ENCODE peak calls at places on chromosomes 12 and 14, in eight cellular contexts. One of them, this sample, is unnamed. For H3K9me3, the result is how much of the 10 kb centered on the place peaks cover.

GRCh38 chr12:104957388-104958008 is 592 bp downstream of the SLC41A2 start:
- DNase-seq in Karpas-422: no peak
- DNase-seq in neuronal stem cell: no peak
- DNase-seq in HCT116: no peak
- DNase-seq in heart left ventricle: no peak
- DNase-seq in tibial nerve: no peak
- DNase-seq in suprapubic skin: peak
- DNase-seq in uterus: no peak
- DNase-seq in this sample: peak

GRCh38 chr12:52020126-52020525 is 13.4 kb downstream of the TAMALIN start:
- DNase-seq in HCT116: no peak
- DNase-seq in tibial nerve: no peak
- DNase-seq in heart left ventricle: no peak
- DNase-seq in Karpas-422: no peak
- DNase-seq in suprapubic skin: no peak
- DNase-seq in neuronal stem cell: no peak
- DNase-seq in uterus: no peak
- DNase-seq in this sample: no peak

GRCh38 chr12:125329239-125330238 is 264.3 kb downstream of the AACS start:
- DNase-seq in tibial nerve: no peak
- DNase-seq in HCT116: no peak
- DNase-seq in neuronal stem cell: peak
- DNase-seq in Karpas-422: no peak
- DNase-seq in uterus: no peak
- DNase-seq in heart left ventricle: no peak
- DNase-seq in suprapubic skin: no peak
- DNase-seq in this sample: no peak

GRCh38 chr12:76948895-76949294 is 70.1 kb upstream of the CSRP2 start:
- DNase-seq in neuronal stem cell: no peak
- DNase-seq in suprapubic skin: no peak
- DNase-seq in HCT116: no peak
- DNase-seq in heart left ventricle: no peak
- DNase-seq in uterus: no peak
- DNase-seq in Karpas-422: no peak
- DNase-seq in tibial nerve: no peak
- DNase-seq in this sample: no peak

GRCh38 chr12:126811401-126811800 is 1455.6 kb upstream of the TMEM132C start:
- DNase-seq in Karpas-422: no peak
- DNase-seq in neuronal stem cell: no peak
- DNase-seq in HCT116: no peak
- DNase-seq in tibial nerve: no peak
- DNase-seq in suprapubic skin: no peak
- DNase-seq in uterus: no peak
- DNase-seq in heart left ventricle: no peak
- DNase-seq in this sample: no peak

GRCh38 chr12:105928436-105928835 is 210.3 kb downstream of the NUAK1 start:
- DNase-seq in uterus: no peak
- DNase-seq in tibial nerve: no peak
- DNase-seq in HCT116: no peak
- DNase-seq in Karpas-422: no peak
- DNase-seq in neuronal stem cell: no peak
- DNase-seq in heart left ventricle: no peak
- DNase-seq in suprapubic skin: no peak
- DNase-seq in this sample: no peak

GRCh38 chr12:639988-640387 is 23.3 kb downstream of the NINJ2 start:
- DNase-seq in heart left ventricle: no peak
- DNase-seq in suprapubic skin: peak
- DNase-seq in uterus: no peak
- DNase-seq in neuronal stem cell: no peak
- DNase-seq in Karpas-422: no peak
- DNase-seq in tibial nerve: no peak
- DNase-seq in HCT116: no peak
- DNase-seq in this sample: no peak

GRCh38 chr14:99793213-99794155 is at the start of gene EML1:
- DNase-seq in Karpas-422: peak
- DNase-seq in neuronal stem cell: peak
- DNase-seq in heart left ventricle: peak
- DNase-seq in uterus: peak
- DNase-seq in tibial nerve: peak
- DNase-seq in suprapubic skin: peak
- DNase-seq in HCT116: peak
- DNase-seq in this sample: peak

GRCh38 chr14:93269341-93270068 is 62.4 kb downstream of the UBR7 start:
- DNase-seq in HCT116: no peak
- DNase-seq in Karpas-422: no peak
- DNase-seq in heart left ventricle: no peak
- DNase-seq in tibial nerve: no peak
- DNase-seq in uterus: no peak
- DNase-seq in neuronal stem cell: no peak
- DNase-seq in suprapubic skin: no peak
- DNase-seq in this sample: no peak

GRCh38 chr14:67999693-68000384 is 180.3 kb downstream of the RAD51B start:
- DNase-seq in suprapubic skin: no peak
- DNase-seq in uterus: no peak
- DNase-seq in heart left ventricle: no peak
- DNase-seq in neuronal stem cell: no peak
- DNase-seq in Karpas-422: no peak
- DNase-seq in tibial nerve: no peak
- DNase-seq in HCT116: peak
- DNase-seq in this sample: no peak

GRCh38 chr12:93582351-93582750 is 9.9 kb downstream of the SOCS2 start:
- DNase-seq in Karpas-422: no peak
- DNase-seq in tibial nerve: no peak
- DNase-seq in HCT116: no peak
- DNase-seq in suprapubic skin: no peak
- DNase-seq in heart left ventricle: no peak
- DNase-seq in neuronal stem cell: no peak
- DNase-seq in uterus: no peak
- DNase-seq in this sample: no peak

GRCh38 chr12:65827827-65828231 is 3.5 kb downstream of the HMGA2 start:
- DNase-seq in neuronal stem cell: no peak
- DNase-seq in HCT116: no peak
- DNase-seq in uterus: no peak
- DNase-seq in tibial nerve: no peak
- DNase-seq in heart left ventricle: no peak
- DNase-seq in suprapubic skin: no peak
- DNase-seq in Karpas-422: no peak
- DNase-seq in this sample: no peak

GRCh38 chr12:126353604-126354003 is 1288.4 kb downstream of the AACS start:
- DNase-seq in tibial nerve: no peak
- DNase-seq in heart left ventricle: no peak
- DNase-seq in uterus: no peak
- DNase-seq in HCT116: no peak
- DNase-seq in Karpas-422: no peak
- DNase-seq in neuronal stem cell: no peak
- DNase-seq in suprapubic skin: no peak
- DNase-seq in this sample: no peak

GRCh38 chr14:94748667-94749347 is 21.1 kb downstream of the GSC start:
- DNase-seq in Karpas-422: peak
- DNase-seq in heart left ventricle: no peak
- DNase-seq in uterus: no peak
- DNase-seq in suprapubic skin: no peak
- DNase-seq in neuronal stem cell: no peak
- DNase-seq in HCT116: peak
- DNase-seq in tibial nerve: no peak
- DNase-seq in this sample: no peak

GRCh38 chr12:30959110-30959710 is 32.7 kb downstream of the TSPAN11 start:
- DNase-seq in heart left ventricle: no peak
- DNase-seq in tibial nerve: no peak
- DNase-seq in uterus: no peak
- DNase-seq in neuronal stem cell: no peak
- DNase-seq in HCT116: no peak
- DNase-seq in Karpas-422: no peak
- DNase-seq in suprapubic skin: no peak
- DNase-seq in this sample: no peak

DNA sequence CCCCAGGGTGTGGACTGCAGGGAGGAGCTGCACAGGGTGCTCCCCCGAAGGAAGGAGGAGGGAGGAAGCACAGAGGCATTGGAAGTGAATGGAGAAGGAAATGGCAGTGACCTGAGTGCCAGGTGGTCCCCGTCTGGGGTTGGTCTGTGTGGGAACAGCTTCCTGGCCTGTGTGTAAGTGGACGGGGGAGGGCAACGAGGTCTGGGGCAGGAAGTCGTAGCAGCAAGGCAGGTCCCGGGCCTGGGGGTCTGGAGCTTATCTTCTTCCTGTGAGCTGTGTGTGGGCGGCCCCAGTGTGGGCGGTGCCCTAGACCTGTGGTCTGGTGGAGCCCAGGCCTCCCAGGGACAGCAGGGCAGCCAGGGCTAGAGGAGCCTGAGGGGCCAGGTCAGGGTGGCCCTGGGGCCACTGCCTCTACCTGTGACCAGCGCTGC is 382.1 kb downstream of the TMEM121 start:
- DNase-seq in neuronal stem cell: no peak
- DNase-seq in uterus: no peak
- DNase-seq in HCT116: no peak
- DNase-seq in Karpas-422: no peak
- DNase-seq in suprapubic skin: no peak
- DNase-seq in heart left ventricle: no peak
- DNase-seq in tibial nerve: no peak
- DNase-seq in this sample: no peak
- H3K9me3 ChIP-seq in neuronal stem cell: under half
- H3K9me3 ChIP-seq in uterus: under half
- H3K9me3 ChIP-seq in HCT116: under half
- H3K9me3 ChIP-seq in Karpas-422: under half
- H3K9me3 ChIP-seq in suprapubic skin: under half
- H3K9me3 ChIP-seq in heart left ventricle: under half
- H3K9me3 ChIP-seq in tibial nerve: under half
- H3K9me3 ChIP-seq in this sample: under half

DNA sequence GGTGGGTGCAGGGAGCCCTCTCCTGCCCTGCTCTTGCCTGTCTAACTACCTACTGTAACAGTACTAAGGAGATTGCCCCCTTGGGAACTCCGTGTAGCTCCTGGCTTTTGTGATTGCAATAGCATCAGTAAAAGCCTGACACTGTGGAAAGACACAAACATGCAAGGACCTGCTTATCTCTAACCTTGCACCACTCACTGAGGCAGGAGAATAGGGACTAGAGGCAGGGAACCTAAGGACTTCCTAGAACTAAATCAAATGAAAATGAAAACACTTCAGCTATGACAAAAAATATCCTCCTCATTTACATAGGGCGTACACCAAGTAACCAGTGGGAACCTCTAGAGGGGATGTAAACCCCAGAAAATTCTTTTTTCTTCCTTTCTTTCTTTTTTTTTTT is 28.5 kb downstream of the TUBA1A start:
- DNase-seq in uterus: no peak
- DNase-seq in suprapubic skin: no peak
- DNase-seq in tibial nerve: no peak
- DNase-seq in heart left ventricle: no peak
- DNase-seq in Karpas-422: peak
- DNase-seq in neuronal stem cell: no peak
- DNase-seq in HCT116: no peak
- DNase-seq in this sample: no peak
- H3K9me3 ChIP-seq in uterus: under half
- H3K9me3 ChIP-seq in suprapubic skin: under half
- H3K9me3 ChIP-seq in tibial nerve: under half
- H3K9me3 ChIP-seq in heart left ventricle: under half
- H3K9me3 ChIP-seq in Karpas-422: under half
- H3K9me3 ChIP-seq in neuronal stem cell: under half
- H3K9me3 ChIP-seq in HCT116: under half
- H3K9me3 ChIP-seq in this sample: under half

DNA sequence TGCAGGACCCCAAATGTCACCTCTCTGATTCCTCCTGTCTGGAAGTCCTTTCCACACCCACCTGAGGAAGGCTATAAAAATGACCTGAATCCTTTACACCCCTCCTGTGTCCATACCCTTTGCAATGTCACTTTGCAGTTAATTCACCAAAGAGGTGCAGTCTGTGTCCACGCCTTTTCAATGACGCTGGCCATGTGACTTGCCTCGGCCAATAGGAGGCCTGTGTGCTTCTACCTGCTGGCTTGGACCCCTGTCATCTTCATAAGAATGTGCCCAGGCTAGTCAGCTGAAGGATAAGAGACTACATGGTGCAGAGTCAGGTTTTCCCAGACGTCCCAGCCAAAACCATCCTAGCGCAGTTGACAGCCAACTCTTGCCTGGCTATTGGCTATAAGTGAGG is 101.4 kb downstream of the KSR2 start:
- DNase-seq in Karpas-422: no peak
- DNase-seq in neuronal stem cell: no peak
- DNase-seq in suprapubic skin: no peak
- DNase-seq in heart left ventricle: no peak
- DNase-seq in tibial nerve: no peak
- DNase-seq in HCT116: no peak
- DNase-seq in uterus: no peak
- DNase-seq in this sample: no peak
- H3K9me3 ChIP-seq in Karpas-422: under half
- H3K9me3 ChIP-seq in neuronal stem cell: under half
- H3K9me3 ChIP-seq in suprapubic skin: under half
- H3K9me3 ChIP-seq in heart left ventricle: under half
- H3K9me3 ChIP-seq in tibial nerve: under half
- H3K9me3 ChIP-seq in HCT116: under half
- H3K9me3 ChIP-seq in uterus: under half
- H3K9me3 ChIP-seq in this sample: under half

GRCh38 chr14:89667983-89668382 is 250.9 kb upstream of the FOXN3 start:
- DNase-seq in heart left ventricle: no peak
- DNase-seq in suprapubic skin: no peak
- DNase-seq in neuronal stem cell: no peak
- DNase-seq in uterus: no peak
- DNase-seq in tibial nerve: no peak
- DNase-seq in HCT116: no peak
- DNase-seq in Karpas-422: no peak
- DNase-seq in this sample: no peak
- H3K9me3 ChIP-seq in heart left ventricle: under half
- H3K9me3 ChIP-seq in suprapubic skin: under half
- H3K9me3 ChIP-seq in neuronal stem cell: under half
- H3K9me3 ChIP-seq in uterus: under half
- H3K9me3 ChIP-seq in tibial nerve: under half
- H3K9me3 ChIP-seq in HCT116: under half
- H3K9me3 ChIP-seq in Karpas-422: under half
- H3K9me3 ChIP-seq in this sample: under half

GRCh38 chr12:130446846-130447654 is 109.4 kb downstream of the PIWIL1 start:
- DNase-seq in neuronal stem cell: no peak
- DNase-seq in Karpas-422: no peak
- DNase-seq in suprapubic skin: no peak
- DNase-seq in uterus: no peak
- DNase-seq in heart left ventricle: no peak
- DNase-seq in tibial nerve: no peak
- DNase-seq in HCT116: no peak
- DNase-seq in this sample: no peak
- H3K9me3 ChIP-seq in neuronal stem cell: under half
- H3K9me3 ChIP-seq in Karpas-422: under half
- H3K9me3 ChIP-seq in suprapubic skin: under half
- H3K9me3 ChIP-seq in uterus: under half
- H3K9me3 ChIP-seq in heart left ventricle: under half
- H3K9me3 ChIP-seq in tibial nerve: under half
- H3K9me3 ChIP-seq in HCT116: under half
- H3K9me3 ChIP-seq in this sample: under half